ENCODE peak calls at places on chromosome 13, in five cellular contexts. I is AG04449, N is thoracic aorta, F is heart right ventricle, M is HAP-1. J is an unnamed sample.

GRCh38 chr13:106143392-106143791 is 392.1 kb downstream of the EFNB2 start:
- DNase-seq in I (peak), N (no peak), F (no peak), M (no peak), J (no peak)

GRCh38 chr13:48291730-48292129 is 11.8 kb upstream of the RB1 start:
- DNase-seq in I (no peak), N (no peak), F (no peak), M (no peak), J (no peak)

GRCh38 chr13:25468330-25469178 is 96.8 kb downstream of the ATP8A2 start:
- DNase-seq in I (no peak), N (no peak), F (no peak), M (no peak), J (no peak)

GRCh38 chr13:66811445-66811844 is 418.7 kb downstream of the PCDH9 start:
- DNase-seq in I (no peak), N (no peak), F (no peak), M (no peak), J (no peak)

GRCh38 chr13:26968431-26969335 is 202.9 kb downstream of the USP12 start:
- DNase-seq in I (no peak), N (no peak), F (no peak), M (no peak), J (no peak)

GRCh38 chr13:97112451-97113152 is 109.5 kb upstream of the MBNL2 start:
- DNase-seq in I (no peak), N (no peak), F (no peak), M (no peak), J (no peak)

GRCh38 chr13:106786006-106786579 is 218.2 kb upstream of the ARGLU1 start:
- DNase-seq in I (no peak), N (no peak), F (no peak), M (no peak), J (no peak)

GRCh38 chr13:108830916-108831315 is 201.5 kb downstream of the MYO16 start:
- DNase-seq in I (no peak), N (no peak), F (no peak), M (no peak), J (no peak)

GRCh38 chr13:67509039-67509438 is 278.9 kb upstream of the PCDH9 start:
- DNase-seq in I (no peak), N (no peak), F (no peak), M (no peak), J (no peak)

GRCh38 chr13:80299046-80299445 is 41.9 kb downstream of the SPRY2 start:
- DNase-seq in I (no peak), N (no peak), F (no peak), M (no peak), J (no peak)

GRCh38 chr13:44620057-44620456 is 43.9 kb upstream of the TSC22D1 start:
- DNase-seq in I (no peak), N (no peak), F (no peak), M (peak), J (no peak)

GRCh38 chr13:60398949-60399589 is 2.0 kb downstream of the TDRD3 start:
- DNase-seq in I (no peak), N (no peak), F (no peak), M (peak), J (no peak)

GRCh38 chr13:40777166-40777956 is 6.4 kb upstream of the MRPS31 start:
- DNase-seq in I (no peak), N (no peak), F (no peak), M (peak), J (peak)
- H3K4me3 ChIP-seq in I (no peak), N (peak), F (peak), M (peak), J (no peak)

GRCh38 chr13:33485247-33485646 is 199.7 kb upstream of the STARD13 start:
- DNase-seq in I (no peak), N (no peak), F (no peak), M (no peak), J (no peak)

GRCh38 chr13:33483471-33483870 is 197.9 kb upstream of the STARD13 start:
- DNase-seq in I (no peak), N (no peak), F (no peak), M (no peak), J (no peak)

GRCh38 chr13:33490461-33491327 is 205.1 kb upstream of the STARD13 start:
- DNase-seq in I (no peak), N (no peak), F (no peak), M (no peak), J (no peak)

GRCh38 chr13:33489563-33489962 is 204.0 kb upstream of the STARD13 start:
- DNase-seq in I (no peak), N (no peak), F (no peak), M (peak), J (no peak)

DNA sequence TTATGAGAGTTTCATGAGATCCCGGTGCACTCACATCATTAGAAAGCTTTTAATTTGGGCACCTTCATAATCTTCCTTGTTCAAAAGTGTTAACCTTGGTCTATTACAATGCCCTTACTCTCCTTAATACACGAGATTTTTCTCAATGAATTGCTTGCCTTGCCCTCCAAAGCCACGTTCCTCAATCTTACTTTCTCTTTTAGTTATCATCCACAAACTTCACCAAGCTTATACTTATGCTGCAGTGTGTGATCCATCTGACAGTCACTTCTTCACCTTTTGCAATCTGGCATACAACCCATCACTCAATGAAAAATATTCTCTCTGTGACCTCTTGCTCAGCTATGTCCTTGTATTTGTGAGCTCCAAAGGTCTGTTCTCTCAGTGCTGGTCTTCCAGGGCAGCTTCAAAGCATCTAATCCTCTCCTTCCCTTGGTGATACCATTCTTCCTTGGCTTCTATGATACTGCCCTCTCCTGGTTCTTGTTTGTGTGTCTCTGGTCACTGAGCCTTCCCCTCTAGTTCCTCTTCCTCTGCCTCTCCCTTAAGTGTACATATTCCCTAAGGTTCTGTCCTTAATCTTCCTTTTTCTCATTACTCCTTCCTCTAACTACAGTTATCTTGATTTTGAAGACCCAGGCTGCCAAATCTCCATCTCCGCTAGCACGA is 202.2 kb upstream of the STARD13 start:
- DNase-seq in I (no peak), N (no peak), F (no peak), M (no peak), J (no peak)
- H3K4me3 ChIP-seq in I (no peak), N (peak), F (no peak), M (no peak), J (no peak)

GRCh38 chr13:111210082-111210481 is 95.0 kb downstream of the ARHGEF7 start:
- DNase-seq in I (no peak), N (no peak), F (no peak), M (no peak), J (no peak)

GRCh38 chr13:111211789-111212516 is 96.8 kb downstream of the ARHGEF7 start:
- DNase-seq in I (no peak), N (no peak), F (no peak), M (no peak), J (peak)

GRCh38 chr13:111210488-111210887 is 95.4 kb downstream of the ARHGEF7 start:
- DNase-seq in I (peak), N (no peak), F (peak), M (no peak), J (no peak)

GRCh38 chr13:111209613-111210012 is 94.5 kb downstream of the ARHGEF7 start:
- DNase-seq in I (no peak), N (no peak), F (no peak), M (no peak), J (no peak)

GRCh38 chr13:111210945-111211469 is 95.9 kb downstream of the ARHGEF7 start:
- DNase-seq in I (no peak), N (no peak), F (no peak), M (no peak), J (no peak)
- H3K4me3 ChIP-seq in I (peak), N (no peak), F (no peak), M (no peak), J (no peak)

GRCh38 chr13:77535448-77535847 is at the start of gene SCEL:
- DNase-seq in I (no peak), N (no peak), F (no peak), M (no peak), J (no peak)
- H3K4me3 ChIP-seq in I (no peak), N (no peak), F (no peak), M (no peak), J (no peak)

J was measured in NT2/D1.